ENCODE peak calls at places on chromosome 14, in six cellular contexts. L, X, K, V, D and Y are unnamed samples.
A peak's percentile ranks its signal among the peaks of the same experiment; 100 is the strongest.

GRCh38 chr14:55221186-55221585 is 29.8 kb upstream of the DLGAP5 start:
- DNase-seq in V (peak; percentile 17), D (no peak), X (peak; percentile 36), K (no peak), L (no peak), Y (no peak)

GRCh38 chr14:24032727-24033418 is 18.9 kb upstream of the CARMIL3 start:
- DNase-seq in L (no peak), X (peak; percentile 66), D (no peak), V (peak; percentile 68), K (no peak), Y (no peak)

GRCh38 chr14:72315720-72316119 is 383.5 kb downstream of the RGS6 start:
- DNase-seq in K (no peak), L (no peak), D (no peak), X (no peak), V (no peak), Y (no peak)

GRCh38 chr14:72631401-72631800 is 262.5 kb downstream of the DPF3 start:
- DNase-seq in D (no peak), L (no peak), K (no peak), X (no peak), V (no peak), Y (no peak)

GRCh38 chr14:52175982-52176502 is 91.5 kb upstream of the PTGDR start:
- DNase-seq in L (no peak), D (no peak), V (no peak), K (no peak), X (no peak), Y (peak; percentile 72)

GRCh38 chr14:22419620-22420019 is 169.4 kb downstream of the DAD1 start:
- DNase-seq in X (no peak), V (no peak), D (no peak), L (no peak), K (no peak), Y (no peak)

GRCh38 chr14:75090353-75090752 is 20.9 kb downstream of the ZC2HC1C start:
- DNase-seq in D (no peak), X (no peak), K (no peak), L (no peak), V (no peak), Y (no peak)

GRCh38 chr14:50823763-50824636 is 7.0 kb downstream of the NIN start:
- DNase-seq in V (no peak), L (peak; percentile 29), D (no peak), K (no peak), X (no peak), Y (peak; percentile 31)

GRCh38 chr14:100382106-100382455 is 58.9 kb downstream of the SLC25A47 start:
- DNase-seq in D (no peak), K (no peak), L (no peak), X (no peak), V (no peak), Y (no peak)